ENCODE peak calls at places on chromosomes 2 and 18, in four cellular contexts. One of them, this sample, is unnamed.

GRCh38 chr2:9100080-9100876 is 96.8 kb upstream of the MBOAT2 start:
- ATAC-seq in A549: no peak
- ATAC-seq in K562: no peak
- ATAC-seq in heart left ventricle: no peak
- ATAC-seq in this sample: no peak

GRCh38 chr2:131040661-131041401 is 52.4 kb downstream of the FAM168B start:
- ATAC-seq in A549: no peak
- ATAC-seq in K562: no peak
- ATAC-seq in heart left ventricle: no peak
- ATAC-seq in this sample: no peak

GRCh38 chr2:46615555-46616487 is 136.5 kb downstream of the TMEM247 start:
- ATAC-seq in A549: peak; percentile 41
- ATAC-seq in K562: peak; percentile 1
- ATAC-seq in heart left ventricle: no peak
- ATAC-seq in this sample: no peak

GRCh38 chr2:71744781-71745180 is 291.4 kb downstream of the DYSF start:
- ATAC-seq in A549: no peak
- ATAC-seq in K562: no peak
- ATAC-seq in heart left ventricle: no peak
- ATAC-seq in this sample: no peak

GRCh38 chr2:239265681-239266435 is 135.0 kb downstream of the HDAC4 start:
- ATAC-seq in heart left ventricle: no peak
- ATAC-seq in K562: no peak
- ATAC-seq in A549: no peak
- ATAC-seq in this sample: no peak

GRCh38 chr2:174752403-174753037 is 11.8 kb downstream of the CHRNA1 start:
- ATAC-seq in K562: no peak
- ATAC-seq in heart left ventricle: no peak
- ATAC-seq in A549: no peak
- ATAC-seq in this sample: no peak

GRCh38 chr2:152407204-152407721 is 72.3 kb downstream of the FMNL2 start:
- ATAC-seq in heart left ventricle: peak; percentile 70
- ATAC-seq in K562: peak; percentile 79
- ATAC-seq in A549: peak; percentile 89
- ATAC-seq in this sample: no peak

GRCh38 chr2:196487426-196487825 is 152.1 kb upstream of the CCDC150 start:
- ATAC-seq in K562: no peak
- ATAC-seq in heart left ventricle: peak; percentile 36
- ATAC-seq in A549: no peak
- ATAC-seq in this sample: peak; percentile 19

GRCh38 chr2:168438553-168438952 is 17.5 kb upstream of the CERS6 start:
- ATAC-seq in K562: no peak
- ATAC-seq in A549: no peak
- ATAC-seq in heart left ventricle: no peak
- ATAC-seq in this sample: no peak

GRCh38 chr2:20622731-20623130 is 28.2 kb downstream of the HS1BP3 start:
- ATAC-seq in heart left ventricle: peak; percentile 56
- ATAC-seq in K562: no peak
- ATAC-seq in A549: no peak
- ATAC-seq in this sample: no peak

GRCh38 chr2:238684362-238685326 is 163.2 kb upstream of the TWIST2 start:
- ATAC-seq in A549: peak; percentile 98
- ATAC-seq in K562: no peak
- ATAC-seq in heart left ventricle: peak; percentile 32
- ATAC-seq in this sample: peak; percentile 96

GRCh38 chr2:172806426-172807008 is 70.9 kb downstream of the RAPGEF4 start:
- ATAC-seq in heart left ventricle: peak; percentile 34
- ATAC-seq in A549: peak; percentile 74
- ATAC-seq in K562: peak; percentile 51
- ATAC-seq in this sample: no peak

GRCh38 chr2:64982311-64982857 is 6.8 kb upstream of the SLC1A4 start:
- ATAC-seq in K562: no peak
- ATAC-seq in A549: no peak
- ATAC-seq in heart left ventricle: no peak
- ATAC-seq in this sample: no peak

GRCh38 chr2:172858473-172858745 is 122.8 kb downstream of the RAPGEF4 start:
- ATAC-seq in A549: no peak
- ATAC-seq in heart left ventricle: no peak
- ATAC-seq in K562: no peak
- ATAC-seq in this sample: no peak

GRCh38 chr2:218782529-218782845 is 540 bp downstream of the CYP27A1 start:
- ATAC-seq in A549: no peak
- ATAC-seq in K562: no peak
- ATAC-seq in heart left ventricle: peak; percentile 28
- ATAC-seq in this sample: peak; percentile 35

GRCh38 chr18:65906621-65907034 is 155.8 kb downstream of the CDH7 start:
- ATAC-seq in A549: no peak
- ATAC-seq in K562: no peak
- ATAC-seq in heart left ventricle: no peak
- ATAC-seq in this sample: no peak

GRCh38 chr2:116487336-116487735 is 1327.2 kb upstream of the DDX18 start:
- ATAC-seq in heart left ventricle: no peak
- ATAC-seq in K562: no peak
- ATAC-seq in A549: no peak
- ATAC-seq in this sample: no peak

GRCh38 chr2:24739355-24740025 is 53.7 kb downstream of the PTRHD1 start:
- ATAC-seq in heart left ventricle: no peak
- ATAC-seq in K562: no peak
- ATAC-seq in A549: no peak
- ATAC-seq in this sample: no peak

GRCh38 chr2:64238799-64239198 is 94.6 kb upstream of the PELI1 start:
- ATAC-seq in K562: no peak
- ATAC-seq in A549: no peak
- ATAC-seq in heart left ventricle: peak; percentile 62
- ATAC-seq in this sample: no peak

GRCh38 chr2:7599462-7600258 is 682.4 kb downstream of the RNF144A start:
- ATAC-seq in K562: peak; percentile 37
- ATAC-seq in A549: no peak
- ATAC-seq in heart left ventricle: no peak
- ATAC-seq in this sample: no peak
- TF ChIP-seq POLR2A in K562: no peak
- TF ChIP-seq POLR2A in A549: no peak
- TF ChIP-seq POLR2A in heart left ventricle: no peak
- TF ChIP-seq POLR2A in this sample: no peak

GRCh38 chr2:3377279-3377611 is 373 bp downstream of the EIPR1 start:
- ATAC-seq in K562: peak; percentile 28
- ATAC-seq in A549: peak; percentile 61
- ATAC-seq in heart left ventricle: no peak
- ATAC-seq in this sample: peak; percentile 2

GRCh38 chr2:3377612-3378432 is at the start of gene EIPR1:
- ATAC-seq in A549: peak; percentile 88
- ATAC-seq in heart left ventricle: peak; percentile 97
- ATAC-seq in K562: peak; percentile 91
- ATAC-seq in this sample: peak; percentile 97

GRCh38 chr2:3376821-3377220 is 797 bp downstream of the EIPR1 start:
- ATAC-seq in K562: no peak
- ATAC-seq in heart left ventricle: no peak
- ATAC-seq in A549: no peak
- ATAC-seq in this sample: no peak

GRCh38 chr2:3379339-3379646 is 201 bp upstream of the TRAPPC12 start:
- ATAC-seq in A549: no peak
- ATAC-seq in K562: no peak
- ATAC-seq in heart left ventricle: no peak
- ATAC-seq in this sample: no peak

GRCh38 chr2:3379647-3380534 is at the start of gene TRAPPC12:
- ATAC-seq in A549: peak; percentile 81
- ATAC-seq in K562: peak; percentile 86
- ATAC-seq in heart left ventricle: peak; percentile 91
- ATAC-seq in this sample: peak; percentile 82
- TF ChIP-seq POLR2A in A549: peak; percentile 88
- TF ChIP-seq POLR2A in K562: peak; percentile 98
- TF ChIP-seq POLR2A in heart left ventricle: no peak
- TF ChIP-seq POLR2A in this sample: peak; percentile 66

DNA sequence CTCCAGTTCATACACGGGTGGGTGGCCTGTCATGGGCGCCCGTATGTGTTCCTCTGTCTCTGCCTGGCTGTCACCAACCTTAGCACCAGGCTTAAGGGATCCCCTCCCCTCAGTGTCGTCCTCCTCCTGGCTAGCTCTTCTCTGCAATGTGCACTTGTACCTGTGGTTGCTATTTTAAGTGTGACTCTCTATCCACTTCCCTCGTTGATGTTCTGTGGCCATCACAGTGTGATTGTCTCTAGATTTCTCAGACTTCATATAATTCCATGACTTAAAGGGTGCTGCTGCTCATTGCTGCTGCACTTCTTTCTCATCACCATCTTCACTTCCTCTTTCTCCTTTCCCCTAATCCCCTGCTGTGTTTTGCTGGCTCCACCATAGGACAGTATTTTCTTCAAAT is 143.4 kb downstream of the EML6 start:
- ATAC-seq in A549: no peak
- ATAC-seq in heart left ventricle: no peak
- ATAC-seq in K562: peak; percentile 57
- ATAC-seq in this sample: no peak
- TF ChIP-seq POLR2A in A549: no peak
- TF ChIP-seq POLR2A in heart left ventricle: no peak
- TF ChIP-seq POLR2A in K562: no peak
- TF ChIP-seq POLR2A in this sample: no peak

DNA sequence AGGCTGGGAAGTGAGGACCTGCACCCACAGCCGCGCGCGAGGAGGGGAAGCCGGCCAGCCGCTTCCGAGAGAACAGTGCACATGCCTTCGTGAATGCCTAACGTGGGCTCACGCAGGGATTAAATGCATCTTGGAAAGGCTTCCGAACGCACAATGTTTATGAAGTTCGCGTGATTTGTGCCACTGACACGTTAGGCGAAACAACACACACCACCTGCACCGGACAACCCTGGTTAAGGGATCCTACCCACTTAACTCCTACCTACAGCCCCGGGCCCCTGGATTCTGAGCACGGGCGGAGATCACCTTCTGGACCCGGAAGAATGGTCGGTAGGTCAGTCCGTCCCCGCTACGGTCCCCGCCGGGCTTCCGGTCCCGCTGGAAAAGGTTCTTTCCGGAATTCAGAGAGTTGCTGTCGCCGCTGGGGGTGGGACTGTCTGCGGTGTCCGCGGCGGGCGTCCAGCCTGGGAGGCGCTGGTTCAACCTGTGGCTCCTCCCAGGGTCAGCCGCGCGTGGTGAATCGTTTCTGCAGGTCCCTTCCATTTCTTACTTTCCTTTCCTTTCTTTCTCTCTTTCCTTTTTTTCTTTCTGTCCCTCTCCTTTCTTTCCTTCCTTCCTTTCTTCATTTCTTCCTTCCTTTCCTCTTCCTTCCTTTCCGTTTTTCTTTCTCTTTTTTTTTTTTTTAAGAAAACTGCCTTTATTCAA is at the start of gene MTIF2:
- ATAC-seq in heart left ventricle: peak; percentile 100
- ATAC-seq in K562: peak; percentile 100
- ATAC-seq in A549: peak; percentile 100
- ATAC-seq in this sample: peak; percentile 99
- TF ChIP-seq POLR2A in heart left ventricle: no peak
- TF ChIP-seq POLR2A in K562: peak; percentile 97
- TF ChIP-seq POLR2A in A549: peak; percentile 95
- TF ChIP-seq POLR2A in this sample: no peak